ENCODE peak calls at places on chromosomes 2 and 18, in four cellular contexts. N is Caco-2, Y is psoas muscle, X is fibroblast of mammary gland. T is an unnamed sample.

GRCh38 chr18:42706618-42707017 is 408.9 kb downstream of the RIT2 start:
- DNase-seq in N (peak), Y (no peak), X (no peak), T (no peak)

GRCh38 chr2:230913406-230913805 is 11.6 kb downstream of the GPR55 start:
- DNase-seq in N (peak), Y (no peak), X (peak), T (no peak)

GRCh38 chr2:96870631-96871255 is 863 bp upstream of the SEMA4C start:
- DNase-seq in N (no peak), Y (no peak), X (no peak), T (no peak)

GRCh38 chr2:157260403-157261198 is 3.1 kb downstream of the GALNT5 start:
- DNase-seq in N (no peak), Y (no peak), X (no peak), T (no peak)

GRCh38 chr2:136141510-136142154 is 23.7 kb upstream of the CXCR4 start:
- DNase-seq in N (no peak), Y (no peak), X (no peak), T (no peak)

GRCh38 chr2:191386938-191387536 is 141.8 kb downstream of the MYO1B start:
- DNase-seq in N (no peak), Y (no peak), X (peak), T (peak)

GRCh38 chr2:157497603-157498314 is 53.9 kb upstream of the CYTIP start:
- DNase-seq in N (peak), Y (no peak), X (peak), T (peak)

GRCh38 chr2:136118819-136119716 is 1.1 kb upstream of the CXCR4 start:
- DNase-seq in N (peak), Y (peak), X (no peak), T (no peak)

GRCh38 chr18:23137093-23137640 is 1.9 kb downstream of the CABLES1 start:
- DNase-seq in N (peak), Y (no peak), X (no peak), T (no peak)

GRCh38 chr2:20370191-20370590 is 19.5 kb upstream of the PUM2 start:
- DNase-seq in N (no peak), Y (no peak), X (peak), T (no peak)

GRCh38 chr2:174873457-174873856 is 109.2 kb upstream of the CHRNA1 start:
- DNase-seq in N (no peak), Y (no peak), X (no peak), T (no peak)

GRCh38 chr2:200454839-200455801 is 54.7 kb downstream of the KCTD18 start:
- DNase-seq in N (no peak), Y (no peak), X (peak), T (no peak)

GRCh38 chr2:240635116-240635997 is 10.1 kb downstream of the GPR35 start:
- DNase-seq in N (no peak), Y (peak), X (no peak), T (no peak)

GRCh38 chr2:196987654-196988364 is 61.3 kb upstream of the PGAP1 start:
- DNase-seq in N (no peak), Y (no peak), X (peak), T (peak)

DNA sequence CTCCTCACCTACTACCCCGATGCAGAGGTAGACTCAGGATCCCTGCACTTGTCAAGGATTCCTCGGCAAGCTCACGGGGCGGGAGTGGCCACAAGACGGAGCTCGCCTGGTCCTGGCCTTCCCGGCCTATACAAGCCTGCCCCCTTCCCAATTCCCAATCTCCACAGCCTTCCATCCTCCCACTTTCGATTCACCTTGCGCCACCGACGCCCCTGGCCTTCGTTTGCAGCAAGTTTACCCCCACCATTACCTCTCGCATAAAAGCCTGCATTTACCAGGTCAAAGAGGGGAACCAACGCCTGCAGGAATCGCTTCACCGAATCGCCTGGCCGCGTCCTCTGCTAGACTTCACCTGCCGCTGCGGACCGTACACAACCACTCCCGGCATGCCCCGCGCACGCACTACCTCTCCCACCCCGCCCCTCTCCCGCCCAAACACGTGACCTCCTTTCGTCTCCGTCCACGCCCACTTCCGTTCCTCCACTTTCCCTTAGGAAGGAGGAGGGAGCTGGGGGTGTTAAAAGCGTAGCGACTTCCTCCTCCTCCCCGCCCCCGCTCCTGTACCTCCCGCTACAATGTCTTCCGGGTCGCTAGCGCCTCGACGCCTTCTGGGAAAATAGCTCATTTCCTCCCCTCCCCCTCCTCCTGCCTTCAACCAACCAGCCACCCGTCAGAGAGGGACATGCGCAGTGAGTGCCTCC is at the start of gene ORC4:
- DNase-seq in N (peak), Y (peak), X (peak), T (peak)
- TF ChIP-seq CTCF in N (peak), Y (peak), X (peak), T (peak)

GRCh38 chr18:51624311-51624710 is 426.8 kb upstream of the MEX3C start:
- DNase-seq in N (no peak), Y (no peak), X (no peak), T (no peak)

GRCh38 chr18:51619283-51619682 is 421.8 kb upstream of the MEX3C start:
- DNase-seq in N (no peak), Y (no peak), X (no peak), T (no peak)

GRCh38 chr18:51623653-51624052 is 426.2 kb upstream of the MEX3C start:
- DNase-seq in N (no peak), Y (no peak), X (no peak), T (no peak)

GRCh38 chr18:51622676-51623075 is 425.2 kb upstream of the MEX3C start:
- DNase-seq in N (no peak), Y (no peak), X (no peak), T (no peak)

DNA sequence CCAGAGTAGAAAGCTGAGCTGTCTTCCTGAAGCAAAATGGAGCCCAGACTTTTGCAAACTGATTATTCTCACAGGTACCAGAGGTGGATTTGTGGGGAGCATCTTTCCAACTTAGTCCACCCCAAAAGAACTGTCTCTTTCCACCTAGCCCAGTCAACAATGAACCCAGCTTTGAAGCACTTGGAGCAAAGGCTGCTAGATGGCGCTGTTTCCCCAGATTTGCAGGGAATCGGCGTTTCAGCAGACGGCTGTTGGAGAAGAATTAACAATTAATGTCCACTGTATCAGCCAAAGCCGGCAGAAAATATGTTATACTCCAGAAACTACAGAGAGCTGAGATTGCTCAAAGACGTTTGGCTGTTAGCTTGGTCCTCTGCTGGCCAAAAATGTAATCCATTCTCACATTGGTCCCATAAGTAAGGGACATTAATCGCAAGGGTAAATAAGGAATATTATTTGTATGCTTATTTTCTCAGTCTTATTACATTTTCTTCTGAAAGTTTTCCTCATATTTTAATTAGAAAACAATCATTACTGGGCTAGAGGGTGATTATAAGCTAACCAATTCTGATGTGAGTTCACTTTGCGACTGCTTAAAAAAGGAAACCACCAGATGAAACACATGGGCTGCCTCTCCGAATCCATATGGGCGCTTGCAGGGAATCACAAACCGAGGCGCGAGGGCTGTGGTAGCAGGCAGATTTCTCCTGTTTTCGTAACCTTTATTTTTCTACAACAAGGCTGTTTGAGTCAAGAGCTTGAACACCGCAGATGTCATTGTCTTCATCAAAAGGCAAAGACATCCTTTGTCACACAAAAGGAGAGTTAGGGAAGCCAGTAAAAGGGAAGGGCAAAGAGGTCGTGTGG is 423.9 kb upstream of the MEX3C start:
- DNase-seq in N (peak), Y (no peak), X (peak), T (no peak)
- TF ChIP-seq CTCF in N (peak), Y (peak), X (peak), T (peak)

GRCh38 chr2:241659150-241659739 is 21.8 kb downstream of the ATG4B start:
- DNase-seq in N (peak), Y (peak), X (peak), T (peak)
- TF ChIP-seq CTCF in N (peak), Y (peak), X (peak), T (peak)

DNA sequence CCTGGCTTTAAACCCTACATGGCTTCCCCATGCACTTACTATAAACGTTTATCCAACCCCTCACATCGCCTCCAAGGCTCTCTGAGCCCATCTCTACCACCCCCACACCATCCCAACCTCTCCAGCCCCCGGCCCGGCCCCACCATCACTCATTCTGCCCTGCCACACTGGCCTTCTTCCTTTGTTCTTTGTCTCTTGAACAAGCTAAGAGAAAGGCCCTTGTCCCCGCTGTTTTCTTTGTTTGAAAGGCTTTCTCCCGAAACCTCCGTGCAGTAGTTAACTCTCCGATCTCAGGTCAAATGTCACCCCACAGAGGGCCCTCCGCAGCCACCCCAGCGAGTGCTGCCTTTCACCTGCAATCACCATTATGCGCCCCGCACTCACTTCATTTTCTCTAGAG is 100.4 kb downstream of the AFF3 start:
- DNase-seq in N (no peak), Y (no peak), X (no peak), T (no peak)
- TF ChIP-seq CTCF in N (no peak), Y (no peak), X (no peak), T (no peak)

GRCh38 chr2:1647417-1648240 is 96.7 kb downstream of the PXDN start:
- DNase-seq in N (no peak), Y (no peak), X (no peak), T (no peak)
- TF ChIP-seq CTCF in N (no peak), Y (no peak), X (no peak), T (no peak)

DNA sequence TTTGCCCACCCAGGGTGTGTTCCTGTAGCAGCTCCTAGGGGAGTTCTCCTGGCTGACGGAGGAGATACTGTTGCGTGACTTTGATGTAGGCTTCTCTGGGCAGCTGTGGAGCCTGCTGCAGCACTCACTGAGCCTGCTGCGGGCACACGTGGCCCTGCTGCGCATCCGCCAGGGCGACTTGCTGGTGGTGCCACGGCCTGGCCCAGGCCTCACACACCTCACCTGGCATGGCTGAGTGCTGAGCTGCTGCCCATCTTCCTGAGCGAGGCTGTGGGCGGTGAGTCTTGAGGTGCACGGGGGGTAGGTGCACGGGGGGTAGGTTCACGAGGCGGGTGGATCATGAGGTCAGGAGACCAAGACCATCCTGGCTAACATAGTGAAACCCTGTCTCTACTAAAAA is 191.7 kb downstream of the ANKRD36C start:
- DNase-seq in N (no peak), Y (peak), X (no peak), T (no peak)
- TF ChIP-seq CTCF in N (no peak), Y (no peak), X (no peak), T (no peak)

GRCh38 chr2:69985684-69986083 is 24.3 kb upstream of the ASPRV1 start:
- DNase-seq in N (no peak), Y (peak), X (peak), T (no peak)
- TF ChIP-seq CTCF in N (no peak), Y (no peak), X (no peak), T (no peak)

GRCh38 chr2:8260213-8260612 is 421.6 kb upstream of the ID2 start:
- DNase-seq in N (no peak), Y (no peak), X (no peak), T (no peak)

GRCh38 chr2:8258406-8258805 is 423.4 kb upstream of the ID2 start:
- DNase-seq in N (no peak), Y (no peak), X (no peak), T (no peak)

GRCh38 chr2:8257502-8257901 is 424.4 kb upstream of the ID2 start:
- DNase-seq in N (no peak), Y (no peak), X (no peak), T (no peak)

GRCh38 chr2:8259841-8260178 is 422.0 kb upstream of the ID2 start:
- DNase-seq in N (no peak), Y (no peak), X (no peak), T (no peak)

DNA sequence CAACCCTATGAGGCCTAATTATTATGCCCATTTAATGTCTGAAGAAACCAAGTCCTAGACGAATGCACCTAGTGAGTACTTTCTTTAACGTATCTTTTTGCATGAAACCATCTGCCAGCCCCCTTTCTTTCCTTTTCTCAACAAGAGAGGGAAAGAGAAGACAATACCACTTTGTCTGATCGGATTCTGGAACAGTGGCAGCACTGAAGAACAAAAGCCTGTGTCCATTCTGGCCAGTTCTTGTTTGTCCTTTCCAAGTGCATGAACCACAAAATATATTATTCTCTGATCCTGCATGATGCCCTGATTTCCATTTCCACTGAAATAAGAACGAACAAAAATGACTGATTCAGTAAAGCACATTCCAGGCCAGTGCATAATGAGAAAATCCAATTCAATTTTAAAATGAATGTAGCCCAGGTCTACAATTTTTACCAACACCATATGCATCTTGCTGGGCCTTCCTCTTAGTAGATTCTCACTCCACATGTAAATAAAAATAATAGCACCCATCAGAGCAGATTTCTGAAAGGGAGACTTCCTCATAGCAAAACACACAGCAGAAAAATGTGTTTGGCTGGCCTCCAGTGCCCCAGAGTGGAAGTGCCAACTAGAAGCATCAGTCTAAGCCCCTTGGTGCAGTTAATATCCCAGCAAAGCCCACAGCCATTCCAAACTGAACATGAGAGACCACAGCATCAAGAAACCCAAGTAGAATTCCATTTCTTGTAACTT is 422.6 kb upstream of the ID2 start:
- DNase-seq in N (no peak), Y (no peak), X (no peak), T (no peak)
- TF ChIP-seq CTCF in N (no peak), Y (no peak), X (no peak), T (no peak)

GRCh38 chr2:120599656-120600055 is 136.0 kb upstream of the GLI2 start:
- DNase-seq in N (no peak), Y (peak), X (no peak), T (no peak)

GRCh38 chr2:120600786-120601185 is 134.9 kb upstream of the GLI2 start:
- DNase-seq in N (no peak), Y (peak), X (no peak), T (no peak)

GRCh38 chr2:120602251-120602650 is 133.4 kb upstream of the GLI2 start:
- DNase-seq in N (no peak), Y (peak), X (peak), T (no peak)

GRCh38 chr2:120600335-120600734 is 135.3 kb upstream of the GLI2 start:
- DNase-seq in N (no peak), Y (no peak), X (no peak), T (no peak)

GRCh38 chr2:120601566-120601965 is 134.1 kb upstream of the GLI2 start:
- DNase-seq in N (no peak), Y (peak), X (no peak), T (no peak)
- TF ChIP-seq CTCF in N (no peak), Y (no peak), X (no peak), T (no peak)

T was measured in AG09319.